ENCODE peak calls at places on chromosomes 2 and 18, in six cellular contexts. One of them, this sample, is unnamed. For H3K4me1, the result is how much of the 10 kb centered on the place peaks cover.

GRCh38 chr2:3266727-3267548 is 110.7 kb downstream of the EIPR1 start:
- DNase-seq in Panc1: no peak
- DNase-seq in right cardiac atrium: peak
- DNase-seq in ascending aorta: no peak
- DNase-seq in tibial artery: no peak
- DNase-seq in cardiac muscle cell: no peak
- DNase-seq in this sample: no peak

GRCh38 chr18:23716516-23716915 is 27.3 kb downstream of the LAMA3 start:
- DNase-seq in Panc1: no peak
- DNase-seq in right cardiac atrium: no peak
- DNase-seq in ascending aorta: peak
- DNase-seq in tibial artery: no peak
- DNase-seq in cardiac muscle cell: peak
- DNase-seq in this sample: no peak

GRCh38 chr2:12318427-12319057 is 398.2 kb upstream of the TRIB2 start:
- DNase-seq in Panc1: peak
- DNase-seq in right cardiac atrium: no peak
- DNase-seq in ascending aorta: no peak
- DNase-seq in tibial artery: no peak
- DNase-seq in cardiac muscle cell: no peak
- DNase-seq in this sample: no peak

GRCh38 chr2:221649045-221649444 is 76.9 kb upstream of the EPHA4 start:
- DNase-seq in Panc1: no peak
- DNase-seq in right cardiac atrium: peak
- DNase-seq in ascending aorta: peak
- DNase-seq in tibial artery: peak
- DNase-seq in cardiac muscle cell: no peak
- DNase-seq in this sample: no peak

GRCh38 chr2:106944220-106944619 is 58.3 kb upstream of the ST6GAL2 start:
- DNase-seq in Panc1: no peak
- DNase-seq in right cardiac atrium: no peak
- DNase-seq in ascending aorta: no peak
- DNase-seq in tibial artery: no peak
- DNase-seq in cardiac muscle cell: peak
- DNase-seq in this sample: no peak

GRCh38 chr2:24330161-24330560 is 30.2 kb downstream of the ITSN2 start:
- DNase-seq in Panc1: no peak
- DNase-seq in right cardiac atrium: no peak
- DNase-seq in ascending aorta: no peak
- DNase-seq in tibial artery: no peak
- DNase-seq in cardiac muscle cell: no peak
- DNase-seq in this sample: no peak

GRCh38 chr2:227472265-227473018 is 486 bp downstream of the AGFG1 start:
- DNase-seq in Panc1: no peak
- DNase-seq in right cardiac atrium: peak
- DNase-seq in ascending aorta: peak
- DNase-seq in tibial artery: peak
- DNase-seq in cardiac muscle cell: peak
- DNase-seq in this sample: peak

GRCh38 chr2:180276733-180277132 is 269.6 kb upstream of the CWC22 start:
- DNase-seq in Panc1: no peak
- DNase-seq in right cardiac atrium: no peak
- DNase-seq in ascending aorta: no peak
- DNase-seq in tibial artery: no peak
- DNase-seq in cardiac muscle cell: no peak
- DNase-seq in this sample: no peak

GRCh38 chr2:170610615-170611014 is 104.5 kb upstream of the SP5 start:
- DNase-seq in Panc1: no peak
- DNase-seq in right cardiac atrium: no peak
- DNase-seq in ascending aorta: no peak
- DNase-seq in tibial artery: no peak
- DNase-seq in cardiac muscle cell: no peak
- DNase-seq in this sample: no peak
- H3K27ac ChIP-seq in Panc1: no peak
- H3K27ac ChIP-seq in right cardiac atrium: no peak
- H3K27ac ChIP-seq in ascending aorta: no peak
- H3K27ac ChIP-seq in tibial artery: no peak
- H3K27ac ChIP-seq in cardiac muscle cell: no peak
- H3K27ac ChIP-seq in this sample: no peak

GRCh38 chr2:102066554-102066953 is 74.8 kb downstream of the IL1R2 start:
- DNase-seq in Panc1: no peak
- DNase-seq in right cardiac atrium: no peak
- DNase-seq in ascending aorta: no peak
- DNase-seq in tibial artery: no peak
- DNase-seq in cardiac muscle cell: no peak
- DNase-seq in this sample: no peak

GRCh38 chr2:102073168-102073724 is 69.3 kb upstream of the IL1R1 start:
- DNase-seq in Panc1: no peak
- DNase-seq in right cardiac atrium: no peak
- DNase-seq in ascending aorta: no peak
- DNase-seq in tibial artery: no peak
- DNase-seq in cardiac muscle cell: no peak
- DNase-seq in this sample: no peak

GRCh38 chr2:102072741-102073140 is 69.8 kb upstream of the IL1R1 start:
- DNase-seq in Panc1: no peak
- DNase-seq in right cardiac atrium: no peak
- DNase-seq in ascending aorta: no peak
- DNase-seq in tibial artery: no peak
- DNase-seq in cardiac muscle cell: peak
- DNase-seq in this sample: no peak

GRCh38 chr2:102069311-102069974 is 73.1 kb upstream of the IL1R1 start:
- DNase-seq in Panc1: no peak
- DNase-seq in right cardiac atrium: peak
- DNase-seq in ascending aorta: no peak
- DNase-seq in tibial artery: no peak
- DNase-seq in cardiac muscle cell: peak
- DNase-seq in this sample: no peak

GRCh38 chr2:102070058-102070642 is 72.4 kb upstream of the IL1R1 start:
- DNase-seq in Panc1: no peak
- DNase-seq in right cardiac atrium: peak
- DNase-seq in ascending aorta: peak
- DNase-seq in tibial artery: peak
- DNase-seq in cardiac muscle cell: peak
- DNase-seq in this sample: no peak
- H3K4me3 ChIP-seq in Panc1: no peak
- H3K4me3 ChIP-seq in right cardiac atrium: no peak
- H3K4me3 ChIP-seq in ascending aorta: no peak
- H3K4me3 ChIP-seq in tibial artery: peak
- H3K4me3 ChIP-seq in cardiac muscle cell: no peak
- H3K4me3 ChIP-seq in this sample: no peak

GRCh38 chr2:225867071-225867470 is 467.6 kb downstream of the NYAP2 start:
- DNase-seq in Panc1: no peak
- DNase-seq in right cardiac atrium: no peak
- DNase-seq in ascending aorta: no peak
- DNase-seq in tibial artery: no peak
- DNase-seq in cardiac muscle cell: peak
- DNase-seq in this sample: no peak
- H3K4me1 ChIP-seq in Panc1: under half
- H3K4me1 ChIP-seq in right cardiac atrium: under half
- H3K4me1 ChIP-seq in ascending aorta: under half
- H3K4me1 ChIP-seq in tibial artery: under half
- H3K4me1 ChIP-seq in cardiac muscle cell: under half
- H3K4me1 ChIP-seq in this sample: under half

DNA sequence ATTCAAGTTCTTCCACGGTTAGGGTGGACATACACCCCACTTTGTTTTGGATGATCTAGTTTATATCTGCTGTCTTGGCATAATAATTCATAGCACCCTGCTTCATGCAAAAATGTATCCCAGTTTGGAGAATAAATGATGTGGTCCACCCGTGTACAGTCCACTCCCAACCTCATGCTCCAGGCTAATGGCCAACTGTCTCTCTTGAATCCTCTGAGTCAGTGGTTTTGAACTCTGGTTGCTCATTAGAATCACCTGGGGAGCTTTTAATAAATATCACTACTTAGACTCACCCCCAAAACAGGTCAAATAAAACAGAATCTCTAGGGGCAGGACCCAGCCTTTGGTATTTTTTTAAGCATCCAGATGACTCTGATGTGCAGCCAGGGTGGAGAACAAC is 78.5 kb downstream of the SDC1 start:
- DNase-seq in Panc1: no peak
- DNase-seq in right cardiac atrium: no peak
- DNase-seq in ascending aorta: no peak
- DNase-seq in tibial artery: no peak
- DNase-seq in cardiac muscle cell: no peak
- DNase-seq in this sample: no peak
- H3K27ac ChIP-seq in Panc1: no peak
- H3K27ac ChIP-seq in right cardiac atrium: no peak
- H3K27ac ChIP-seq in ascending aorta: no peak
- H3K27ac ChIP-seq in tibial artery: no peak
- H3K27ac ChIP-seq in cardiac muscle cell: no peak
- H3K27ac ChIP-seq in this sample: peak

GRCh38 chr18:42041793-42042192 is 86.8 kb downstream of the PIK3C3 start:
- DNase-seq in Panc1: no peak
- DNase-seq in right cardiac atrium: no peak
- DNase-seq in ascending aorta: no peak
- DNase-seq in tibial artery: no peak
- DNase-seq in cardiac muscle cell: no peak
- DNase-seq in this sample: no peak

GRCh38 chr18:42039396-42039795 is 84.4 kb downstream of the PIK3C3 start:
- DNase-seq in Panc1: no peak
- DNase-seq in right cardiac atrium: no peak
- DNase-seq in ascending aorta: no peak
- DNase-seq in tibial artery: no peak
- DNase-seq in cardiac muscle cell: no peak
- DNase-seq in this sample: no peak

GRCh38 chr18:42033137-42033810 is 78.2 kb downstream of the PIK3C3 start:
- DNase-seq in Panc1: no peak
- DNase-seq in right cardiac atrium: no peak
- DNase-seq in ascending aorta: no peak
- DNase-seq in tibial artery: no peak
- DNase-seq in cardiac muscle cell: no peak
- DNase-seq in this sample: no peak

DNA sequence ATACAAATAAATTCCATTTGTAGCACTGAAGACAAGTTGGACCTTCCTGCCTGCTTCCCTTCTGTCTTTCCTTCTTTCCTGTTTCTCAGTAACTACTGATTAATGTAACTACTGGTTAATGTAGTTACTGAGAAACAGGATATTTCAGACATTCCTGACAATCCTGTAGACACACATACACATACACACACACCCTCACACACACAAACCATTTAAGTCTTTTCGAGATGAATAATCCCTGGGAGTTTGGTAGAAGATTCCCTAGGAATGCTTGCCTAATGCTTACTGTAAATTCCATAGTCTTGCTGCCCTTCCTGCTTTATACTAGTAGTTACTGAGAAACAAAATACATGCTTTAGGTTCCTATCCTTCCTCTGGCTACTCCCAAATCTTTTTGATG is 83.9 kb downstream of the PIK3C3 start:
- DNase-seq in Panc1: no peak
- DNase-seq in right cardiac atrium: no peak
- DNase-seq in ascending aorta: no peak
- DNase-seq in tibial artery: no peak
- DNase-seq in cardiac muscle cell: peak
- DNase-seq in this sample: no peak
- H3K4me3 ChIP-seq in Panc1: no peak
- H3K4me3 ChIP-seq in right cardiac atrium: no peak
- H3K4me3 ChIP-seq in ascending aorta: no peak
- H3K4me3 ChIP-seq in tibial artery: no peak
- H3K4me3 ChIP-seq in cardiac muscle cell: no peak
- H3K4me3 ChIP-seq in this sample: no peak

GRCh38 chr2:46832543-46832942 is 83.1 kb downstream of the MCFD2 start:
- DNase-seq in Panc1: no peak
- DNase-seq in right cardiac atrium: no peak
- DNase-seq in ascending aorta: no peak
- DNase-seq in tibial artery: peak
- DNase-seq in cardiac muscle cell: no peak
- DNase-seq in this sample: no peak

GRCh38 chr2:46836295-46837111 is 79.1 kb downstream of the MCFD2 start:
- DNase-seq in Panc1: no peak
- DNase-seq in right cardiac atrium: peak
- DNase-seq in ascending aorta: peak
- DNase-seq in tibial artery: no peak
- DNase-seq in cardiac muscle cell: peak
- DNase-seq in this sample: no peak

GRCh38 chr2:46839045-46839444 is 76.6 kb downstream of the MCFD2 start:
- DNase-seq in Panc1: no peak
- DNase-seq in right cardiac atrium: no peak
- DNase-seq in ascending aorta: peak
- DNase-seq in tibial artery: no peak
- DNase-seq in cardiac muscle cell: no peak
- DNase-seq in this sample: no peak

GRCh38 chr2:46837112-46837454 is 78.5 kb downstream of the MCFD2 start:
- DNase-seq in Panc1: no peak
- DNase-seq in right cardiac atrium: no peak
- DNase-seq in ascending aorta: no peak
- DNase-seq in tibial artery: no peak
- DNase-seq in cardiac muscle cell: no peak
- DNase-seq in this sample: no peak

GRCh38 chr2:46835520-46835919 is 80.1 kb downstream of the MCFD2 start:
- DNase-seq in Panc1: no peak
- DNase-seq in right cardiac atrium: no peak
- DNase-seq in ascending aorta: peak
- DNase-seq in tibial artery: no peak
- DNase-seq in cardiac muscle cell: no peak
- DNase-seq in this sample: no peak
- H3K4me1 ChIP-seq in Panc1: under half
- H3K4me1 ChIP-seq in right cardiac atrium: under half
- H3K4me1 ChIP-seq in ascending aorta: under half
- H3K4me1 ChIP-seq in tibial artery: under half
- H3K4me1 ChIP-seq in cardiac muscle cell: under half
- H3K4me1 ChIP-seq in this sample: under half

DNA sequence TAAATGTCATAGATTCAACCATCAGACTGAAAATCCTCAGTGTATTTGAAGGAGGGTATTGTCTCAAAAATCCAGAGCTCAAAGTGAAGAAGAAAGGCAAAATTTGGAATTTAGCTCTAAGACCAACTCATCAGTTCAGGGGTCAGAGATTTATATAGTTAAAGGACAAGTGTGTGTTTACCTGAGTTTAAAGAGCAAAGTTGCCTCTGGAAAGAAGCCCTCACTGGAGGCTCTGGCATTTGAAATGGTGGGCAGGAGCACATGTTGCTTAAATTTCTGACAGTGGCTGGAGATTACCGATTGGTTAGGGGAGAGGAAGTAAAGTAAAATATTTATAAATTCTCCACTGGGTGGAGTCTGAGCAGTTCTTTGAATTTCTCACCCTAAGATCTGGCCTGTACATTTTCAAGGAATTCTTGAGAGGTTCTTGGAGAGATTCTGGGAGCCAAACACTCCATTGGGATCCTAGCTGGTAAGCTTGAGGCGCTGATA is at the start of gene KYNU:
- DNase-seq in Panc1: no peak
- DNase-seq in right cardiac atrium: no peak
- DNase-seq in ascending aorta: no peak
- DNase-seq in tibial artery: no peak
- DNase-seq in cardiac muscle cell: peak
- DNase-seq in this sample: peak
- H3K27ac ChIP-seq in Panc1: no peak
- H3K27ac ChIP-seq in right cardiac atrium: no peak
- H3K27ac ChIP-seq in ascending aorta: no peak
- H3K27ac ChIP-seq in tibial artery: no peak
- H3K27ac ChIP-seq in cardiac muscle cell: no peak
- H3K27ac ChIP-seq in this sample: peak